ENCODE peak calls at places on chromosome 13, in ten cellular contexts. L is substantia nigra; H is stimulated activated CD4-positive, alpha-beta T cell treated with anti-CD3 and anti-CD28 coated beads, Interleukin-1b, Interleukin-23, amount 100 ng/mL, for 24 hours; S is stimulated activated CD8-positive, alpha-beta memory T cell treated with anti-CD3 and anti-CD28 coated beads, Interleukin-7, amount 100 ng/mL, for 48 hours; F is GM12892; C is GM19239; Q is activated T-cell treated with anti-CD3 and anti-CD28 coated beads for 1 hour; V is WTC11; M is thoracic aorta; R is neural progenitor cell. K is an unnamed sample.

GRCh38 chr13:78460176-78460575 is 143.2 kb downstream of the POU4F1 start:
- DNase-seq in F (no peak), V (no peak), M (no peak), L (no peak), S (no peak), R (no peak), Q (no peak), H (no peak), C (no peak), K (no peak)

GRCh38 chr13:101698400-101698799 is 245.9 kb downstream of the ITGBL1 start:
- DNase-seq in R (no peak), M (no peak), S (no peak), L (no peak), H (no peak), C (no peak), F (no peak), V (no peak), Q (no peak), K (no peak)

GRCh38 chr13:66520511-66521390 is 709.4 kb downstream of the PCDH9 start:
- DNase-seq in V (no peak), Q (no peak), M (no peak), H (no peak), C (no peak), R (no peak), F (no peak), L (no peak), S (no peak), K (no peak)

GRCh38 chr13:109175666-109176065 is 546.3 kb downstream of the MYO16 start:
- DNase-seq in Q (no peak), V (no peak), M (no peak), S (no peak), F (no peak), L (no peak), R (no peak), C (no peak), H (no peak), K (no peak)

GRCh38 chr13:79678100-79678499 is 197.1 kb downstream of the NDFIP2 start:
- DNase-seq in F (no peak), R (no peak), C (no peak), L (no peak), V (no peak), Q (no peak), S (no peak), H (no peak), M (no peak), K (no peak)

GRCh38 chr13:29676941-29677452 is 81.5 kb upstream of the SLC7A1 start:
- DNase-seq in F (no peak), H (no peak), L (no peak), S (no peak), Q (no peak), V (no peak), M (no peak), C (no peak), R (peak; percentile 7), K (no peak)

GRCh38 chr13:94308808-94309207 is 170.7 kb downstream of the DCT start:
- DNase-seq in M (no peak), H (no peak), V (no peak), L (no peak), F (no peak), Q (no peak), C (no peak), R (no peak), S (no peak), K (no peak)

GRCh38 chr13:27510082-27510481 is 59.7 kb upstream of the MTIF3 start:
- DNase-seq in F (no peak), V (no peak), R (no peak), S (no peak), H (no peak), M (no peak), Q (no peak), L (no peak), C (no peak), K (no peak)

GRCh38 chr13:39347926-39348901 is 254.8 kb downstream of the LHFPL6 start:
- DNase-seq in H (no peak), M (no peak), C (no peak), F (no peak), R (peak; percentile 64), L (no peak), V (peak; percentile 40), Q (no peak), S (no peak), K (no peak)

GRCh38 chr13:114035583-114036501 is 62.0 kb upstream of the C13orf46 start:
- DNase-seq in F (no peak), V (no peak), H (no peak), L (peak; percentile 74), Q (no peak), R (peak; percentile 51), M (no peak), C (no peak), S (no peak), K (no peak)

GRCh38 chr13:40920826-40921225 is 98.3 kb downstream of the ELF1 start:
- DNase-seq in F (no peak), L (no peak), S (no peak), R (no peak), C (no peak), Q (no peak), V (no peak), M (no peak), H (no peak), K (no peak)

GRCh38 chr13:67130444-67130843 is 99.7 kb downstream of the PCDH9 start:
- DNase-seq in M (no peak), R (no peak), F (no peak), L (no peak), H (no peak), S (no peak), V (no peak), C (no peak), Q (no peak), K (no peak)

GRCh38 chr13:26531751-26532150 is 25.7 kb upstream of the WASF3 start:
- DNase-seq in R (no peak), H (no peak), Q (no peak), C (no peak), L (no peak), S (no peak), V (no peak), M (no peak), F (no peak), K (no peak)

GRCh38 chr13:39106216-39106995 is 68.2 kb downstream of the NHLRC3 start:
- DNase-seq in M (no peak), C (no peak), F (no peak), H (no peak), S (no peak), R (no peak), V (no peak), L (no peak), Q (no peak), K (no peak)

GRCh38 chr13:95137096-95137495 is 164.2 kb downstream of the ABCC4 start:
- DNase-seq in C (peak; percentile 5), F (no peak), S (no peak), Q (no peak), H (no peak), V (no peak), L (no peak), R (no peak), M (no peak), K (no peak)

GRCh38 chr13:65063753-65064152 is 2166.4 kb downstream of the PCDH9 start:
- DNase-seq in R (no peak), C (no peak), L (no peak), H (no peak), S (no peak), F (no peak), V (no peak), M (no peak), Q (no peak), K (no peak)

GRCh38 chr13:46667687-46668281 is 114.8 kb downstream of the LRCH1 start:
- DNase-seq in S (no peak), F (no peak), C (peak; percentile 25), M (no peak), R (no peak), H (no peak), V (no peak), Q (no peak), L (no peak), K (no peak)

GRCh38 chr13:26508885-26509284 is 48.6 kb upstream of the WASF3 start:
- DNase-seq in Q (no peak), F (no peak), V (no peak), S (no peak), C (no peak), H (no peak), R (no peak), L (no peak), M (no peak), K (no peak)

GRCh38 chr13:74771964-74772363 is 637.8 kb upstream of the KLF12 start:
- DNase-seq in S (no peak), C (no peak), R (no peak), H (no peak), Q (no peak), V (no peak), L (no peak), F (no peak), M (no peak), K (no peak)

GRCh38 chr13:91774397-91774796 is 376.0 kb downstream of the GPC5 start:
- DNase-seq in F (no peak), C (no peak), H (no peak), L (no peak), S (no peak), Q (no peak), M (no peak), R (no peak), V (no peak), K (no peak)

GRCh38 chr13:46178143-46178542 is 3.8 kb downstream of the LCP1 start:
- DNase-seq in C (no peak), S (no peak), F (no peak), Q (no peak), L (no peak), V (no peak), R (no peak), M (no peak), H (no peak), K (no peak)

GRCh38 chr13:110023729-110024645 is 237.6 kb upstream of the IRS2 start:
- DNase-seq in C (no peak), H (no peak), Q (no peak), L (peak; percentile 1), M (peak; percentile 22), F (no peak), S (no peak), R (peak; percentile 35), V (no peak), K (no peak)

GRCh38 chr13:96871470-96871869 is 122.8 kb downstream of the OXGR1 start:
- DNase-seq in C (no peak), H (no peak), M (no peak), L (no peak), R (no peak), V (no peak), S (no peak), Q (no peak), F (no peak), K (no peak)

GRCh38 chr13:36552334-36552733 is 120.0 kb downstream of the CCNA1 start:
- DNase-seq in F (no peak), H (no peak), V (no peak), C (no peak), R (no peak), S (no peak), Q (no peak), M (no peak), L (no peak), K (no peak)

GRCh38 chr13:65400707-65401106 is 1829.4 kb downstream of the PCDH9 start:
- DNase-seq in C (no peak), S (no peak), L (no peak), H (no peak), V (no peak), M (no peak), F (no peak), R (no peak), Q (no peak), K (no peak)

K was measured in activated CD8-positive, alpha-beta memory T cell treated with anti-CD3 and anti-CD28 coated beads for 4 hours.